ENCODE peak calls at places on chromosomes 16 and 17, in five cellular contexts. S is transverse colon, L is suprapubic skin, N is K562, G is stomach. A is an unnamed sample.

GRCh38 chr17:63772801-63773271 is 561 bp downstream of the CCDC47 start:
- DNase-seq in N (no peak), L (no peak), G (no peak), S (peak; percentile 13), A (no peak)

GRCh38 chr17:47945080-47945479 is 3.7 kb downstream of the PNPO start:
- DNase-seq in S (no peak), G (no peak), N (no peak), L (no peak), A (no peak)

GRCh38 chr16:51133130-51133529 is 17.9 kb downstream of the SALL1 start:
- DNase-seq in L (no peak), N (no peak), S (no peak), G (no peak), A (no peak)

GRCh38 chr16:4437366-4437765 is 11.7 kb downstream of the DNAJA3 start:
- DNase-seq in N (no peak), S (no peak), G (no peak), L (no peak), A (no peak)

GRCh38 chr17:32461498-32461852 is 17.2 kb downstream of the PSMD11 start:
- DNase-seq in L (no peak), S (no peak), G (no peak), N (no peak), A (no peak)

GRCh38 chr17:69325518-69326301 is 1.2 kb downstream of the ABCA5 start:
- DNase-seq in G (no peak), L (no peak), S (peak; percentile 46), N (no peak), A (no peak)

GRCh38 chr16:6682142-6682811 is 650.4 kb upstream of the RBFOX1 start:
- DNase-seq in N (peak; percentile 70), L (no peak), S (peak; percentile 26), G (peak; percentile 31), A (no peak)

GRCh38 chr16:66469291-66469931 is 42.3 kb downstream of the BEAN1 start:
- DNase-seq in L (peak; percentile 56), G (peak; percentile 16), S (no peak), N (no peak), A (no peak)

GRCh38 chr16:67199011-67199807 is at the start of gene ELMO3:
- DNase-seq in S (peak; percentile 88), N (peak; percentile 58), G (peak; percentile 86), L (no peak), A (peak; percentile 44)

GRCh38 chr17:51045616-51046526 is 74.8 kb downstream of the SPAG9 start:
- DNase-seq in G (no peak), L (no peak), N (no peak), S (no peak), A (no peak)

GRCh38 chr17:55567240-55568216 is 56.3 kb upstream of the SMIM36 start:
- DNase-seq in L (no peak), S (no peak), G (no peak), N (peak; percentile 36), A (peak; percentile 86)

GRCh38 chr16:85312642-85313540 is 200.6 kb upstream of the CIBAR2 start:
- DNase-seq in N (no peak), G (no peak), S (no peak), L (no peak), A (no peak)

GRCh38 chr17:70677783-70678647 is 508.7 kb downstream of the KCNJ2 start:
- DNase-seq in L (no peak), G (no peak), S (no peak), N (no peak), A (no peak)

GRCh38 chr17:66975614-66976378 is 11.3 kb downstream of the CACNG4 start:
- DNase-seq in N (peak; percentile 39), L (no peak), S (no peak), G (peak; percentile 44), A (no peak)

GRCh38 chr17:60902399-60902798 is 224.7 kb downstream of the BCAS3 start:
- DNase-seq in N (no peak), S (no peak), G (no peak), L (no peak), A (no peak)

GRCh38 chr16:58127033-58127556 is 2.1 kb downstream of the CFAP20 start:
- DNase-seq in G (no peak), S (no peak), L (no peak), N (no peak), A (peak; percentile 36)

GRCh38 chr17:57663326-57664070 is 81.6 kb downstream of the CCDC182 start:
- DNase-seq in S (no peak), N (no peak), L (no peak), G (no peak), A (no peak)

GRCh38 chr17:27218041-27218440 is 75.9 kb upstream of the WSB1 start:
- DNase-seq in S (no peak), N (no peak), G (no peak), L (no peak), A (no peak)

GRCh38 chr17:42230225-42230624 is 35.9 kb upstream of the GHDC start:
- DNase-seq in S (no peak), L (no peak), G (no peak), N (no peak), A (no peak)

GRCh38 chr16:83952587-83952939 is 477 bp upstream of the OSGIN1 start:
- DNase-seq in N (no peak), G (peak; percentile 35), S (no peak), L (no peak), A (no peak)

GRCh38 chr16:3282747-3283524 is at the start of gene ZNF263:
- DNase-seq in N (peak; percentile 94), S (peak; percentile 97), L (peak; percentile 98), G (peak; percentile 96), A (peak; percentile 97)

GRCh38 chr16:3282103-3282746 is 1.1 kb upstream of the ZNF263 start:
- DNase-seq in N (no peak), L (no peak), S (no peak), G (no peak), A (no peak)

GRCh38 chr16:3285131-3285530 is 1.8 kb downstream of the ZNF263 start:
- DNase-seq in N (no peak), G (no peak), L (peak; percentile 61), S (no peak), A (no peak)

GRCh38 chr16:3283525-3284447 is 495 bp downstream of the ZNF263 start:
- DNase-seq in N (no peak), L (peak; percentile 79), S (no peak), G (no peak), A (peak; percentile 56)

GRCh38 chr16:3281222-3281621 is 2.1 kb upstream of the ZNF263 start:
- DNase-seq in G (no peak), S (no peak), N (no peak), L (no peak), A (no peak)
- TF ChIP-seq POLR2A in G (no peak), S (no peak), N (no peak), L (no peak), A (no peak)

GRCh38 chr16:74596586-74596985 is 10.3 kb downstream of the GLG1 start:
- DNase-seq in N (no peak), L (peak; percentile 1), S (no peak), G (no peak), A (no peak)

GRCh38 chr16:74591914-74592650 is 14.8 kb downstream of the GLG1 start:
- DNase-seq in N (no peak), G (no peak), S (no peak), L (no peak), A (no peak)

GRCh38 chr16:74586948-74587347 is 20.0 kb downstream of the GLG1 start:
- DNase-seq in L (no peak), S (no peak), N (no peak), G (no peak), A (no peak)

DNA sequence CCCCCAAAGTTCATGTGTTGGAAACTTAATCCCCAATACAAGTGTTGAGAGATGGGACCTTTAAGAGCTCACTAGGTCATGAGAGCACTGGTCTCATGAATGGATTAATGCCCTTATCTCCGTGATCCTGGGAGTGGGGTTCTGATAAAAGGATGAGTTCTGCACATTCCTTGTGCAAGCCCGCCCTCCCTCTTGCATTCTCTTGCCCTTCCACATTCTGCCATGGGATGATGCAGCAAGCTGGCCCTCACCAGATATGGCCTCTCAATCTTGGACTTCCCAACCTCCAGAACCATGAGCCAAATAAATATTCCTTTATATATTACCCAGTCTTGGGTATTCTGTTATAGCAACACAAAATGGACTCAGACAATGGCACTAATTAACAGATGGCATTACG is 14.1 kb downstream of the GLG1 start:
- DNase-seq in L (no peak), N (no peak), G (no peak), S (no peak), A (no peak)
- TF ChIP-seq EP300 in L (no peak), N (no peak), G (no peak), S (no peak), A (no peak)

DNA sequence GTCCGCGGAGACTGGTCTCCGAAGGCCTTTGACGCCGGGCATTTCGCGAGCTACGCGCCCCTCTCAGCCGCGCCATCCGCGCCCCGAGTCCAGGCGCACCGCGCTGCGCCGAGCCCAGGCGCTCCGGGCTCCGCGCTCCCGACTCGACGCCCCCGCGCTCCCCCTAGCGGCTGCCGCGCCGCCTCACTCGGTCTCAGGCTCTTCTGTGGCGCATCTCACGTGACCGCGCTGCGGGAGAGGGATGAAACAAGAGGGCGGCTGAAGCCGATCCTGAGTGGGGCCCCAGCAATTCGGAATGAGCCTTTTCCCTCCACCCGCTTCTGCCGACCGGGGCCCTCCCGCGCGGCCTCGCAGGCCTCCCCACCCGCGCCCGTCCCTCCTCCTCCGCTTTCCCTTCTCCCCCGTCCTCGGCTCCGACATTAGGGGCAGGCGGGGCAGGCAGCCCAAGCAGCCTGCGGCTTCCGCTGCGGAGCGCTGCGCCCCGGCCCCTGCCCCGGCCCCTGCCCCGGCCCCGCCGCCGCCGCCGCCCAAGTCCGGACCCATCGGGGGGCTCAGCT is 42.5 kb upstream of the AMZ2 start:
- DNase-seq in G (peak; percentile 92), S (peak; percentile 93), N (peak; percentile 84), L (peak; percentile 94), A (peak; percentile 90)
- TF ChIP-seq POLR2A in G (no peak), S (peak; percentile 66), N (peak; percentile 67), L (no peak), A (peak; percentile 51)

GRCh38 chr16:2040031-2040430 is 7.6 kb downstream of the NTHL1 start:
- DNase-seq in N (no peak), L (no peak), S (no peak), G (no peak), A (peak; percentile 62)

GRCh38 chr16:2040450-2041105 is 7.1 kb downstream of the NTHL1 start:
- DNase-seq in N (no peak), L (no peak), S (no peak), G (no peak), A (no peak)

GRCh38 chr16:2037631-2038358 is 9.8 kb downstream of the NTHL1 start:
- DNase-seq in L (no peak), G (no peak), N (no peak), S (no peak), A (peak; percentile 53)

GRCh38 chr16:2038359-2039285 is 9.0 kb downstream of the NTHL1 start:
- DNase-seq in L (no peak), S (no peak), N (no peak), G (no peak), A (peak; percentile 76)

DNA sequence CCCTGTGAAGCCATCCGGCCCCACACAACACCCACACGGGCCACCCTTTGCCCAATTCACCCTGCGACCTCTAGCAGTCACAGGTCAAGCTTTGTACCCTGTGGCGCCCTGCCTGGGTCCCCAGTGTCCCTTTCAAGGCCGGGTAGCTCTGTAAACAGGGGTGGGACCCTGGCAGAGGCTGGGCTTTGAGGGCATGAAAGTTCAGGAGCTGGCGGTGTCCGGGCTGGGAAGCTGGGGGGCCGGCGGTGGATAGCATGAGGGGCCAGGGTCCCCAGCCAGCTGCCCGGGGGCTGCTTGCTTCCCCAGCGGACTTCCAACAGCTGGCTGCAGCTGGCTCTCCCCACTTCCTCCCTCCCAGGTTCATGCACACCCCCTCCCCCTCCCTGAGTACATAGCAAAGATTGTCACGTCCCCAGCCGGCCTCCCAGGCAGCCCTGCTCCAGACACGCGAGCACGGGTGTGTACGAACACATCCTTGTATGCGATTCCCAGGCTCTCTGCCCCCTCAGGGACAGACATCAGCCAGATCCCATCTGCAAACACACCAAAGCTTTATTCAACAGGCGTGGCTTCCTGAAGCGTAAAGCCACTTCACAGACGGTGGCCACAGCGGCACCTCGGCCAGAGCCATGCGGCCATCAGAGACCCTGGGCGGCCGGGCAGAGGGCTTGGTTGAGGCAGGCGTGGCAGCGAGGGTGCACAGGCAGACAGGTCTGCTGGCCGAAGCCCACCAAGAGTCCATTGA is 8.2 kb downstream of the NTHL1 start:
- DNase-seq in S (peak; percentile 72), G (peak; percentile 83), N (no peak), L (no peak), A (peak; percentile 91)
- TF ChIP-seq EP300 in S (no peak), G (no peak), N (no peak), L (no peak), A (no peak)

A was measured in ovary.